ENCODE peak calls at places on chromosomes 7 and 10, in ten cellular contexts. V is left ventricle myocardium inferior; S is SK-N-SH; G is naive thymus-derived CD4-positive, alpha-beta T cell; O is upper lobe of right lung; N is transverse colon; R is IMR-90; A is MM.1S; I is ovary; B is neural progenitor cell. K is an unnamed sample. For H3K36me3, the result is how much of the 10 kb centered on the place peaks cover.

GRCh38 chr7:77537595-77538185 is 595 bp downstream of the PTPN12 start:
- DNase-seq in A (peak), B (peak), I (peak), O (peak), N (peak), R (no peak), S (peak), V (peak), G (peak), K (peak)

GRCh38 chr10:80805343-80806020 is 267.8 kb downstream of the SH2D4B start:
- DNase-seq in B (no peak), A (no peak), S (no peak), O (no peak), V (no peak), R (no peak), G (no peak), I (no peak), N (no peak), K (no peak)

GRCh38 chr7:30938435-30939316 is 25.1 kb upstream of the GHRHR start:
- DNase-seq in N (peak), I (peak), A (peak), S (peak), R (peak), V (peak), O (peak), B (peak), G (peak), K (peak)

GRCh38 chr10:107409517-107409916 is 245.0 kb upstream of the SORCS1 start:
- DNase-seq in G (no peak), N (peak), R (peak), O (no peak), B (peak), A (peak), I (no peak), V (no peak), S (no peak), K (peak)

GRCh38 chr7:46192191-46192590 is 271.1 kb upstream of the IGFBP3 start:
- DNase-seq in A (no peak), B (peak), N (no peak), I (no peak), V (no peak), O (no peak), R (peak), G (no peak), S (no peak), K (no peak)

GRCh38 chr7:137655804-137656203 is 191.0 kb downstream of the DGKI start:
- DNase-seq in O (no peak), I (no peak), B (no peak), G (no peak), N (no peak), V (no peak), A (no peak), R (no peak), S (no peak), K (no peak)

GRCh38 chr7:128099204-128099671 is 68.0 kb upstream of the LRRC4 start:
- DNase-seq in V (no peak), G (no peak), I (no peak), A (no peak), B (no peak), O (no peak), S (no peak), R (peak), N (no peak), K (no peak)

GRCh38 chr10:99595770-99596465 is 24.3 kb downstream of the SLC25A28 start:
- DNase-seq in R (no peak), A (no peak), G (no peak), V (no peak), S (no peak), O (no peak), B (peak), I (no peak), N (peak), K (peak)

GRCh38 chr10:130957978-130958377 is 353.5 kb downstream of the TCERG1L start:
- DNase-seq in B (no peak), V (no peak), I (no peak), S (no peak), G (no peak), O (no peak), R (no peak), N (no peak), A (no peak), K (no peak)

GRCh38 chr7:139600306-139600705 is 76.8 kb downstream of the CLEC2L start:
- DNase-seq in S (no peak), O (no peak), B (no peak), A (no peak), I (no peak), R (no peak), G (no peak), N (no peak), V (no peak), K (no peak)

GRCh38 chr10:12251581-12251980 is 55.6 kb downstream of the CDC123 start:
- DNase-seq in G (no peak), V (no peak), B (no peak), O (no peak), N (no peak), A (no peak), R (no peak), I (no peak), S (no peak), K (no peak)

GRCh38 chr10:104054430-104054829 is 31.2 kb downstream of the COL17A1 start:
- DNase-seq in A (no peak), O (no peak), S (no peak), B (no peak), R (peak), N (no peak), G (no peak), V (no peak), I (no peak), K (no peak)

GRCh38 chr7:123220396-123220795 is 20.6 kb upstream of the SLC13A1 start:
- DNase-seq in R (no peak), B (no peak), I (no peak), A (no peak), O (no peak), V (no peak), N (no peak), G (no peak), S (no peak), K (peak)

GRCh38 chr7:31073486-31074383 is 21.6 kb downstream of the ADCYAP1R1 start:
- DNase-seq in N (no peak), B (no peak), I (no peak), S (no peak), A (no peak), G (no peak), R (no peak), O (peak), V (peak), K (no peak)

GRCh38 chr7:41820117-41820671 is 117.3 kb upstream of the INHBA start:
- DNase-seq in V (no peak), A (no peak), G (no peak), I (no peak), S (no peak), B (no peak), R (no peak), O (no peak), N (no peak), K (no peak)

GRCh38 chr10:62817763-62818425 is 1.7 kb upstream of the EGR2 start:
- DNase-seq in V (peak), S (peak), O (peak), A (peak), R (peak), B (peak), I (peak), G (peak), N (peak), K (peak)

GRCh38 chr7:50155755-50156154 is 62.7 kb upstream of the ZPBP start:
- DNase-seq in B (no peak), S (no peak), I (no peak), G (no peak), R (no peak), V (no peak), A (no peak), N (no peak), O (no peak), K (no peak)

GRCh38 chr10:80583681-80584080 is 46.0 kb downstream of the SH2D4B start:
- DNase-seq in I (no peak), A (no peak), G (no peak), B (no peak), V (no peak), O (no peak), N (no peak), R (no peak), S (no peak), K (no peak)

GRCh38 chr10:109889867-109890266 is 33.4 kb downstream of the XPNPEP1 start:
- DNase-seq in N (no peak), R (peak), G (no peak), O (no peak), V (no peak), A (no peak), B (no peak), S (no peak), I (no peak), K (peak)
- H3K36me3 ChIP-seq in N (under half), R (under half), G (under half), O (half or more), V (under half), A (under half), B (under half), S (under half), I (under half), K (under half)

DNA sequence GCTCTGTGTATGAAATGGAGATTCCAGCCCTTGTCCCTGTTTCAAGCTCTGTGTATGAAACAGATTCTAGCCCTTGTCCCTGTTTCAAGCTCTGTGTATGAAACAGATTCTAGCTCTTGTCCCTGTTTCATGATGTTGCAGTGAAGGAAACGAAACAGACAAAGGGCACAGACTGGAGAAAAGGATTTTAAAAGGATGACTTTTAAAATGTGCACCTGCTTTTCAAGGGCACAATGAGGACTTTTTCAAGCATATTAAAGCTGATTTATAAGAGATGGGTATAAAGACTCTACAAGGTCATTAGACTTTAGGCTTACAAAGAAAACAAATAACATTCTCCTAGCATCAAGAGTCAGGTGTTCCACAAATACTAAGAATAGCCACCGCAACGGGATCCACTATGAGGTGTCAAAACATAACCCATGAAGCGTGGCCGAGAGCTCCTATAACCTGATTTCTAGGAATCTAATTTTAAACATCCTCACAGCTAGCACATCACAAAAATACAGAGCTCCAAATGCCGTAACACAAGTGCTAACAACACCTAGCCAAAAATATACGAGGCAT is 29.0 kb downstream of the DIP2C start:
- DNase-seq in S (no peak), I (no peak), G (no peak), O (no peak), R (no peak), N (no peak), V (no peak), A (peak), B (no peak), K (no peak)
- H3K27ac ChIP-seq in S (peak), I (no peak), G (no peak), O (no peak), R (no peak), N (peak), V (peak), A (peak), B (no peak), K (peak)

DNA sequence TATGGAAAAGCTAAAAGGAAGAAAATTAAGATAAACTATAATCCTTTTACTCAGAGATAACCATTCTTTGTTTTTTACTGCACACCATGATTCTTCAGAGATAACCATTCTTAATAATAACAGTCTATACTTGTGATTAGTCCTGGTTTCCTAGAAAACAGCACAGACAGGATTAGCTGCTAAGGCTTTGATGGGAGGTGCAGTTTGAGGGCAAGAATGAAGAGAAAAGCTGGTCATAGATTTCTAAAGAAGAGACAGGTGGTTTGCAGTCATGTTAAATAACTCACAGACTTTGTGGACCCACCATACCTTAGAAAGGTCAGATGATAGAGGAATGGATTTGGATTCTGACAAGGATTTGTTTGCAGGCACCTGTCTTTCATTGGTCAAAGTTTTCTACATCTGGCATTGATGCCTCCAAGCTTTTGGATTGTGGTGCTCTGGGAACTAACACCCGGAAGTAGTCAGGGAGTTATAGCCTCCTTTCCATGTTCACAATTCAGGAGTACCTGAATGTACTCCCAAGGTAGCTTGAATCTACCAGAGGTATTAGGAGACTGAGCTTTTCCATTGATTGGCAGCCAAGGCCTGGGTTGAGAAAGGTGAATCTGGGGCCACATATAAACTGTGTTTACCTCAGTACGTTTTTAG is 3.7 kb downstream of the SMC3 start:
- DNase-seq in I (no peak), N (no peak), B (no peak), G (no peak), V (no peak), R (no peak), O (no peak), A (no peak), S (no peak), K (no peak)
- H3K36me3 ChIP-seq in I (under half), N (under half), B (under half), G (under half), V (under half), R (under half), O (under half), A (under half), S (under half), K (under half)

GRCh38 chr10:122421747-122422146 is 32.7 kb upstream of the ARMS2 start:
- DNase-seq in S (no peak), B (no peak), R (no peak), V (no peak), O (no peak), A (no peak), I (no peak), N (no peak), G (no peak), K (no peak)
- H3K27ac ChIP-seq in S (no peak), B (no peak), R (no peak), V (peak), O (no peak), A (no peak), I (no peak), N (no peak), G (no peak), K (no peak)

GRCh38 chr7:101662447-101662998 is 33.4 kb upstream of the MYL10 start:
- DNase-seq in N (no peak), G (no peak), R (no peak), S (no peak), V (no peak), I (no peak), A (peak), O (no peak), B (no peak), K (no peak)
- H3K36me3 ChIP-seq in N (under half), G (under half), R (under half), S (under half), V (under half), I (under half), A (under half), O (under half), B (under half), K (under half)

DNA sequence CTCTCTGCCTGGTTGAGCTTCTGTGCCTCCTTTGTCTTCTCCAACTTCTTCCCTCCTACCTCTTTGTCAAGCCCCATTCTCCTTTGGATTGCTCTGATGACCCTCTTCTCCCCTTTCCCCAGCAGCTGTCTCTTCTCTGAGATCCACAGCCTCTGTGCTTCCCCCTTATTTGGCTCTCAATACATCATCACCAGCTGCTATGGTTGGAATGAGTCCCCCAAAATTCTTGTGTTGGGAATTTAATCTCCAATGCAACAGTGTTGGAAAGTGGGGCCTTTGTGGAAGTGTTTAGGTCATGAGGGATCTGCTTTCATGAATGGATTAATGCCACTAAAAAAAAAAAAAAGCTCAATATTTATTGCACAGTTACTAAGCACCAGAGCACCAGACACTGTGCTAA is 39.2 kb upstream of the FRMD4A start:
- DNase-seq in S (no peak), V (no peak), A (no peak), O (no peak), R (no peak), B (no peak), G (no peak), N (no peak), I (no peak), K (no peak)
- H3K27ac ChIP-seq in S (no peak), V (no peak), A (no peak), O (no peak), R (no peak), B (no peak), G (no peak), N (no peak), I (no peak), K (no peak)

DNA sequence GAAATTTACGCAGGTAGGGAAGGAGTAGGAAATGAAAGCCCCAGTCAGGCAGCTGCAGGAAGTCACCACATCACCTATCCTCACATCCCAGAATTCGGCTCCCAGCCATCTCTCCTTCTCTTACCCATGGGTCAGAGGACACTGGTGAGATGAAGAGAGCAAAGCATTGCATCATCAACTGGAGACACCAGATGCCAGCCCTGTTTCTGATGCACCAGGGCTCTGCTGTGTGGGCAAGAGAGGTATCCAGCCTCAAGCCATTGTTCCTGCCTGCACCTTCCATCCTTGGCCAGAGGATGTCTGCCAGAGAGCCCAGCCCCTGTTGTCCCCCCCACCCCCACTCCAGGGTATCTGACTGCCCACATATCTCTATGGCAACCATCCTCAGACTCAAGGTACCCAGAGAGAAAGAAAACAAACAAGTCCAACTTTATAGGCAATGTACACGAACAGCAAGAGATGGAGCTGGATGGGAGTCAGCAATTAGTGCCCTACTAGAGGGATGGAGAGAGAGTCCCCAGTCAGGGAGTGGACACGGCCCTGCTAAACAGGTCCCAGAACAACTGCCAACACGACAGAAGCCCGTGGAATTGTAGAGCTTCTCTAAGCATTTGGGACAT is 3.0 kb downstream of the CAMK2G start:
- DNase-seq in G (no peak), B (no peak), S (no peak), R (no peak), V (no peak), A (no peak), N (no peak), O (no peak), I (no peak), K (no peak)
- H3K36me3 ChIP-seq in G (under half), B (under half), S (half or more), R (under half), V (under half), A (under half), N (under half), O (under half), I (under half), K (under half)

GRCh38 chr10:16436758-16437539 is at the start of gene PTER:
- DNase-seq in I (peak), V (peak), B (peak), S (no peak), R (peak), A (peak), N (peak), G (peak), O (peak), K (peak)
- H3K27ac ChIP-seq in I (no peak), V (peak), B (no peak), S (no peak), R (peak), A (peak), N (peak), G (peak), O (peak), K (no peak)

GRCh38 chr7:149616898-149617297 is 119.3 kb upstream of the ZNF746 start:
- DNase-seq in S (no peak), R (no peak), V (peak), I (no peak), O (no peak), B (no peak), A (no peak), N (no peak), G (no peak), K (no peak)
- H3K36me3 ChIP-seq in S (half or more), R (half or more), V (half or more), I (under half), O (half or more), B (under half), A (under half), N (under half), G (under half), K (under half)